ENCODE peak calls at places on chromosomes 7 and 10, in five cellular contexts. F, R, C, Z and K are unnamed samples.

GRCh38 chr10:96584035-96584434 is 2.8 kb downstream of the TM9SF3 start:
- DNase-seq in Z (no peak), F (no peak), C (no peak), R (no peak), K (no peak)

GRCh38 chr7:137097111-137097510 is 228.7 kb downstream of the CHRM2 start:
- DNase-seq in F (no peak), Z (no peak), C (no peak), R (no peak), K (no peak)

GRCh38 chr7:4683884-4684565 is 1.9 kb downstream of the FOXK1 start:
- DNase-seq in Z (peak; percentile 48), C (peak; percentile 86), F (peak; percentile 59), R (peak; percentile 45), K (peak; percentile 76)

GRCh38 chr10:59891349-59891748 is 15.0 kb downstream of the CCDC6 start:
- DNase-seq in F (no peak), R (no peak), Z (no peak), C (no peak), K (no peak)

GRCh38 chr7:8536431-8536830 is 103.0 kb downstream of the NXPH1 start:
- DNase-seq in C (no peak), F (peak; percentile 19), Z (no peak), R (no peak), K (no peak)

GRCh38 chr7:116610210-116610609 is 61.8 kb upstream of the MET start:
- DNase-seq in Z (no peak), C (no peak), R (no peak), F (no peak), K (peak; percentile 39)

GRCh38 chr7:50826371-50827172 is 43.9 kb upstream of the GRB10 start:
- DNase-seq in Z (no peak), C (no peak), R (peak; percentile 70), F (no peak), K (peak; percentile 85)

GRCh38 chr10:103843854-103844567 is 11.4 kb downstream of the SH3PXD2A start:
- DNase-seq in F (peak; percentile 44), R (no peak), C (peak; percentile 78), Z (no peak), K (no peak)

GRCh38 chr7:158391541-158391940 is 196.1 kb downstream of the PTPRN2 start:
- DNase-seq in F (no peak), R (no peak), C (no peak), Z (no peak), K (no peak)

GRCh38 chr7:38704751-38705150 is 73.6 kb upstream of the AMPH start:
- DNase-seq in Z (no peak), C (no peak), F (peak; percentile 57), R (no peak), K (no peak)

GRCh38 chr7:1127001-1127400 is 33.0 kb downstream of the ZFAND2A start:
- DNase-seq in Z (no peak), F (no peak), R (no peak), C (peak; percentile 51), K (no peak)